ENCODE peak calls at places on chromosomes 7 and 10, in five cellular contexts. One of them, this sample, is unnamed.
A peak's percentile ranks its signal among the peaks of the same experiment; 100 is the strongest.

GRCh38 chr7:150399421-150399820 is 20.3 kb downstream of the ZNF775 start:
- DNase-seq in A549: no peak
- DNase-seq in H1: no peak
- DNase-seq in adrenal gland: no peak
- DNase-seq in H9: no peak
- DNase-seq in this sample: no peak

GRCh38 chr10:88793747-88794299 is 8.7 kb upstream of the LIPM start:
- DNase-seq in H9: no peak
- DNase-seq in adrenal gland: no peak
- DNase-seq in H1: no peak
- DNase-seq in A549: no peak
- DNase-seq in this sample: no peak

GRCh38 chr7:41698726-41699125 is 4.2 kb downstream of the INHBA start:
- DNase-seq in H1: no peak
- DNase-seq in H9: no peak
- DNase-seq in A549: no peak
- DNase-seq in adrenal gland: no peak
- DNase-seq in this sample: no peak

GRCh38 chr10:15743443-15743842 is 23.7 kb upstream of the ITGA8 start:
- DNase-seq in A549: no peak
- DNase-seq in H9: no peak
- DNase-seq in H1: no peak
- DNase-seq in adrenal gland: no peak
- DNase-seq in this sample: no peak

GRCh38 chr10:62467509-62467908 is 93.3 kb downstream of the ZNF365 start:
- DNase-seq in H1: no peak
- DNase-seq in H9: no peak
- DNase-seq in A549: no peak
- DNase-seq in adrenal gland: no peak
- DNase-seq in this sample: no peak

GRCh38 chr10:90125406-90125805 is 424.0 kb downstream of the KIF20B start:
- DNase-seq in A549: no peak
- DNase-seq in adrenal gland: peak; percentile 1
- DNase-seq in H1: no peak
- DNase-seq in H9: no peak
- DNase-seq in this sample: no peak

GRCh38 chr7:117283371-117283770 is 39.5 kb downstream of the WNT2 start:
- DNase-seq in adrenal gland: no peak
- DNase-seq in H1: no peak
- DNase-seq in H9: no peak
- DNase-seq in A549: no peak
- DNase-seq in this sample: no peak

GRCh38 chr10:78893217-78893616 is 175.5 kb upstream of the ZMIZ1 start:
- DNase-seq in A549: no peak
- DNase-seq in adrenal gland: no peak
- DNase-seq in H9: no peak
- DNase-seq in H1: no peak
- DNase-seq in this sample: no peak

GRCh38 chr7:84022686-84023308 is 171.8 kb downstream of the SEMA3A start:
- DNase-seq in H1: no peak
- DNase-seq in H9: no peak
- DNase-seq in A549: peak; percentile 5
- DNase-seq in adrenal gland: no peak
- DNase-seq in this sample: peak; percentile 31

GRCh38 chr7:85186521-85187241 is at the start of gene SEMA3D:
- DNase-seq in H9: peak; percentile 89
- DNase-seq in A549: peak; percentile 60
- DNase-seq in adrenal gland: peak; percentile 73
- DNase-seq in H1: peak; percentile 63
- DNase-seq in this sample: peak; percentile 89

GRCh38 chr7:69105092-69105491 is 493.2 kb upstream of the AUTS2 start:
- DNase-seq in H1: no peak
- DNase-seq in A549: no peak
- DNase-seq in H9: no peak
- DNase-seq in adrenal gland: no peak
- DNase-seq in this sample: peak; percentile 94

DNA sequence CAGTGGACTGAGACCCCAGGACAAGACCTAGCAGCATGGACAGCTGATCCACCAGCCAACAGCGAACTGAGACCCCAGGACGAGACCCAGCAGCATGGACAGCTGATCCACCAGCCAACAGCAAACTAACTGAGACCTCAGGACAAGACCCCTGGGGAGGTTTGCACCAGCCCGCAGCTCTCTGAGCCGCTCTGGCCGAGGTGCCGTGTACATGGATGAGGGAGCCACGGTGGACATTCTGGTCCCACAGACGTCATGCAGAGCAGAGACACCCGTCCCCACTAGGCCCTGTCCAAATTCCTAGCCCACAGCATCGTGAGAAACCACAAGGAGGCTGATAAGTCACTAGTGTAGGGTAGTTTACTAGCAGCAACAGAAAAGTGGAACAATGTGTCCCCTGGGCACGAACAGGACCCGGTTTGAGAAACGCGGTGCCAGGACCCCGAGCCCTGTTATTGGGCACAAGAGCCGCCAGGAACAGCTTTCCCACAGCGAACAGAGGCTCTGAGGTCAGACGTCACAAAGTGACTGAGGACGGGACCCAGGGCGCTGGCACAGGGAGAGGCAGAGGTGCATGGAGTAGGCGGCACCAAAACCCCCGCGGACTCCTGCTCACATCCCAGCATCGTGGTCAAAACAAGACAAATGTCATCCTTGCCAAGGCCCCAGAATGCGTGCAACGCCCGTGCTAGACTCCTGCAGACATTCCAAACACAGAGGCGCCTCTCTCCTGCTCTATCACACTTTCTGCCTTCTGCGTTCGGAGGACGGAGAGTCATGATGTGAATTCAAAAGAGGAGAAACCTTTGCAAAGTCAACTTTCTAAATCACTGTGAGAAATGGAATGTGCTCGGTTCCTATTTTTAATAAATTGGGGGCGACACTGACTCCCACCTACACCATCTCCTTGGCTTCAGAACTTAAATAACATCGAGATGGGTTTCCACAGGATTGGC is 8.1 kb downstream of the STK32C start:
- DNase-seq in adrenal gland: no peak
- DNase-seq in A549: no peak
- DNase-seq in H9: peak; percentile 15
- DNase-seq in H1: no peak
- DNase-seq in this sample: no peak
- H3K4me1 ChIP-seq in adrenal gland: peaks cover 6% of the 10 kb centered on the region
- H3K4me1 ChIP-seq in A549: no peaks in the 10 kb centered on the region
- H3K4me1 ChIP-seq in H9: no peaks in the 10 kb centered on the region
- H3K4me1 ChIP-seq in H1: no peaks in the 10 kb centered on the region
- H3K4me1 ChIP-seq in this sample: no peaks in the 10 kb centered on the region

GRCh38 chr7:30162133-30162532 is 27.3 kb downstream of the MTURN start:
- DNase-seq in A549: no peak
- DNase-seq in H1: no peak
- DNase-seq in H9: no peak
- DNase-seq in adrenal gland: no peak
- DNase-seq in this sample: no peak

GRCh38 chr7:30164567-30164966 is 29.8 kb downstream of the MTURN start:
- DNase-seq in H9: no peak
- DNase-seq in adrenal gland: peak; percentile 50
- DNase-seq in A549: peak; percentile 57
- DNase-seq in H1: no peak
- DNase-seq in this sample: peak; percentile 75

GRCh38 chr7:30163231-30163894 is 28.6 kb downstream of the MTURN start:
- DNase-seq in A549: no peak
- DNase-seq in adrenal gland: peak; percentile 30
- DNase-seq in H9: no peak
- DNase-seq in H1: no peak
- DNase-seq in this sample: no peak

GRCh38 chr7:30160329-30160728 is 25.5 kb downstream of the MTURN start:
- DNase-seq in A549: no peak
- DNase-seq in H9: no peak
- DNase-seq in H1: no peak
- DNase-seq in adrenal gland: no peak
- DNase-seq in this sample: no peak

GRCh38 chr7:30162622-30163124 is 27.9 kb downstream of the MTURN start:
- DNase-seq in A549: peak; percentile 28
- DNase-seq in H9: no peak
- DNase-seq in adrenal gland: no peak
- DNase-seq in H1: no peak
- DNase-seq in this sample: no peak
- H3K4me1 ChIP-seq in A549: peaks cover 22% of the 10 kb centered on the region
- H3K4me1 ChIP-seq in H9: peaks cover 12% of the 10 kb centered on the region
- H3K4me1 ChIP-seq in adrenal gland: peaks cover 15% of the 10 kb centered on the region
- H3K4me1 ChIP-seq in H1: peaks cover 14% of the 10 kb centered on the region
- H3K4me1 ChIP-seq in this sample: no peaks in the 10 kb centered on the region

GRCh38 chr10:33113111-33113856 is 155.3 kb upstream of the ITGB1 start:
- DNase-seq in H1: no peak
- DNase-seq in H9: no peak
- DNase-seq in A549: no peak
- DNase-seq in adrenal gland: no peak
- DNase-seq in this sample: no peak
- H3K4me1 ChIP-seq in H1: no peaks in the 10 kb centered on the region
- H3K4me1 ChIP-seq in H9: no peaks in the 10 kb centered on the region
- H3K4me1 ChIP-seq in A549: peaks cover 38% of the 10 kb centered on the region
- H3K4me1 ChIP-seq in adrenal gland: peaks cover 10% of the 10 kb centered on the region
- H3K4me1 ChIP-seq in this sample: no peaks in the 10 kb centered on the region

DNA sequence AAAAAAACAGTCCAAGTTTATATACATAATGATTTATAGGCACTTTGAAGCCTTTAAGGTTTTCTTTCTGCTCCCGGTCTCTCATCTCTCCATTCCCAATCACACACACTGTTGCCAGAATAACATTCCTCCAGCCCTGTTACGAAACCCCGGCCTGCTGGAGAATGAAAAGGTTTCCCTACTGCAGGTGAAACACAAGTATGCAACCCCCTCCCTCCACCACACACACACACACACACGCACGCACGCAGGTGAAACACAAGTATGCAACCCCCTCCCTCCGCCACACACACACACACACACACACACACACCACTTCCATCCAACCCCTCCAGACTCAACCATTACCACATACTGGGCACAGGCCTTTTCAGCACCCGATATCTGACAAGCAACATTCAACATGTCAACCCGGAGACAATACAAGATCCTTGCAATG is 87.5 kb downstream of the PARD3 start:
- DNase-seq in A549: no peak
- DNase-seq in H9: no peak
- DNase-seq in adrenal gland: no peak
- DNase-seq in H1: no peak
- DNase-seq in this sample: peak; percentile 28
- H3K4me1 ChIP-seq in A549: peaks cover 61% of the 10 kb centered on the region
- H3K4me1 ChIP-seq in H9: no peaks in the 10 kb centered on the region
- H3K4me1 ChIP-seq in adrenal gland: peaks cover 33% of the 10 kb centered on the region
- H3K4me1 ChIP-seq in H1: no peaks in the 10 kb centered on the region
- H3K4me1 ChIP-seq in this sample: no peaks in the 10 kb centered on the region

GRCh38 chr7:133479456-133480097 is 226.7 kb downstream of the EXOC4 start:
- DNase-seq in A549: no peak
- DNase-seq in H1: no peak
- DNase-seq in H9: no peak
- DNase-seq in adrenal gland: no peak
- DNase-seq in this sample: no peak
- H3K4me1 ChIP-seq in A549: no peaks in the 10 kb centered on the region
- H3K4me1 ChIP-seq in H1: no peaks in the 10 kb centered on the region
- H3K4me1 ChIP-seq in H9: no peaks in the 10 kb centered on the region
- H3K4me1 ChIP-seq in adrenal gland: no peaks in the 10 kb centered on the region
- H3K4me1 ChIP-seq in this sample: peaks cover 2% of the 10 kb centered on the region

DNA sequence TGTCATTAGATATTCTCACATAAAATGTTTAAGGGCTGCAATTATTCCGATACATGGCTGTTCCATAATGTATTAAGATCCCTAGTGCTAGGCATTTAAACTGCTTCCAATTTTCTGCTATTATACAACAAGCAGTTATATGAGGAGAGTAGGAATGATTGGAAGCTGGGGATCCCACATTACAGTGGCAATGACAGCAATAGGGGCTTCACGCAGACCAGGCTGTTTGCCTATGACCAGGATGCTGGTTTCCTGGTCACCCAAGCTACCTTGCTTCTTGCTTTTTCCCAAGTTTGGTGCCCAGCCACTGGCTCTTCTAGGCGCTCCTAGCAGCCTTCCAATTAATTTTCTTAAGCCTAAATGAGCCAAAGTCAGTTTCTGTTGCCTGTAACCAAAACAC is 39.3 kb downstream of the SMURF1 start:
- DNase-seq in H1: no peak
- DNase-seq in adrenal gland: no peak
- DNase-seq in H9: no peak
- DNase-seq in A549: no peak
- DNase-seq in this sample: no peak
- H3K4me1 ChIP-seq in H1: peaks cover 8% of the 10 kb centered on the region
- H3K4me1 ChIP-seq in adrenal gland: peaks cover 43% of the 10 kb centered on the region
- H3K4me1 ChIP-seq in H9: peaks cover 2% of the 10 kb centered on the region
- H3K4me1 ChIP-seq in A549: peaks cover 100% of the 10 kb centered on the region
- H3K4me1 ChIP-seq in this sample: peaks cover 9% of the 10 kb centered on the region

GRCh38 chr10:59896186-59896585 is 10.2 kb downstream of the CCDC6 start:
- DNase-seq in H9: no peak
- DNase-seq in A549: no peak
- DNase-seq in adrenal gland: no peak
- DNase-seq in H1: no peak
- DNase-seq in this sample: no peak
- H3K4me1 ChIP-seq in H9: peaks cover 12% of the 10 kb centered on the region
- H3K4me1 ChIP-seq in A549: peaks cover 3% of the 10 kb centered on the region
- H3K4me1 ChIP-seq in adrenal gland: peaks cover 69% of the 10 kb centered on the region
- H3K4me1 ChIP-seq in H1: peaks cover 32% of the 10 kb centered on the region
- H3K4me1 ChIP-seq in this sample: peaks cover 13% of the 10 kb centered on the region

GRCh38 chr10:8064436-8064835 is 9.9 kb downstream of the GATA3 start:
- DNase-seq in A549: no peak
- DNase-seq in adrenal gland: no peak
- DNase-seq in H9: no peak
- DNase-seq in H1: no peak
- DNase-seq in this sample: no peak
- H3K4me1 ChIP-seq in A549: peaks cover 9% of the 10 kb centered on the region
- H3K4me1 ChIP-seq in adrenal gland: peaks cover 12% of the 10 kb centered on the region
- H3K4me1 ChIP-seq in H9: peaks cover 7% of the 10 kb centered on the region
- H3K4me1 ChIP-seq in H1: peaks cover 29% of the 10 kb centered on the region
- H3K4me1 ChIP-seq in this sample: peaks cover 39% of the 10 kb centered on the region

GRCh38 chr7:78412216-78412858 is 613.8 kb downstream of the PHTF2 start:
- DNase-seq in H9: no peak
- DNase-seq in adrenal gland: no peak
- DNase-seq in A549: no peak
- DNase-seq in H1: no peak
- DNase-seq in this sample: peak; percentile 51
- H3K4me1 ChIP-seq in H9: no peaks in the 10 kb centered on the region
- H3K4me1 ChIP-seq in adrenal gland: no peaks in the 10 kb centered on the region
- H3K4me1 ChIP-seq in A549: no peaks in the 10 kb centered on the region
- H3K4me1 ChIP-seq in H1: no peaks in the 10 kb centered on the region
- H3K4me1 ChIP-seq in this sample: no peaks in the 10 kb centered on the region

GRCh38 chr10:6579193-6579903 is 728 bp downstream of the PRKCQ start:
- DNase-seq in A549: no peak
- DNase-seq in H1: no peak
- DNase-seq in H9: no peak
- DNase-seq in adrenal gland: no peak
- DNase-seq in this sample: peak; percentile 42
- H3K4me1 ChIP-seq in A549: peaks cover 11% of the 10 kb centered on the region
- H3K4me1 ChIP-seq in H1: peaks cover 7% of the 10 kb centered on the region
- H3K4me1 ChIP-seq in H9: peaks cover 11% of the 10 kb centered on the region
- H3K4me1 ChIP-seq in adrenal gland: peaks cover 4% of the 10 kb centered on the region
- H3K4me1 ChIP-seq in this sample: peaks cover 6% of the 10 kb centered on the region